ENCODE peak calls at places on chromosomes 12 and 14, in five cellular contexts. U is A549, I is GM12878, Z is HepG2, A is upper lobe of left lung. R is an unnamed sample.
A peak's percentile ranks its signal among the peaks of the same experiment; 100 is the strongest.

GRCh38 chr14:22737052-22737451 is 29.4 kb upstream of the OXA1L start:
- ATAC-seq in U (no peak), I (peak; percentile 98), Z (no peak), A (no peak), R (no peak)

GRCh38 chr12:15163001-15163400 is 58.2 kb downstream of the RERG start:
- ATAC-seq in U (no peak), I (no peak), Z (no peak), A (peak; percentile 20), R (no peak)

GRCh38 chr12:123950476-123951169 is 22.0 kb downstream of the CCDC92 start:
- ATAC-seq in U (no peak), I (no peak), Z (no peak), A (no peak), R (no peak)

GRCh38 chr12:10363665-10363921 is 26.2 kb downstream of the KLRK1 start:
- ATAC-seq in U (no peak), I (no peak), Z (no peak), A (no peak), R (no peak)

GRCh38 chr12:12689672-12690287 is 6.2 kb downstream of the GPR19 start:
- ATAC-seq in U (no peak), I (peak; percentile 68), Z (no peak), A (no peak), R (no peak)

GRCh38 chr12:119673634-119674033 is 5.7 kb downstream of the PRKAB1 start:
- ATAC-seq in U (no peak), I (no peak), Z (no peak), A (no peak), R (peak; percentile 80)

GRCh38 chr12:124359671-124360581 is 65.0 kb downstream of the RFLNA start:
- ATAC-seq in U (peak; percentile 8), I (no peak), Z (no peak), A (peak; percentile 61), R (peak; percentile 93)

GRCh38 chr14:23478109-23478698 is 8.7 kb downstream of the NGDN start:
- ATAC-seq in U (peak; percentile 70), I (peak; percentile 84), Z (peak; percentile 33), A (peak; percentile 79), R (no peak)

GRCh38 chr14:88841741-88842140 is 17.3 kb downstream of the TTC8 start:
- ATAC-seq in U (no peak), I (no peak), Z (no peak), A (no peak), R (no peak)

GRCh38 chr12:53552346-53553327 is 45.4 kb upstream of the NPFF start:
- ATAC-seq in U (no peak), I (no peak), Z (no peak), A (no peak), R (no peak)

GRCh38 chr12:51751657-51752056 is 96.9 kb downstream of the FIGNL2 start:
- ATAC-seq in U (no peak), I (no peak), Z (no peak), A (peak; percentile 80), R (peak; percentile 84)
- TF ChIP-seq EP300 in U (no peak), I (no peak), Z (no peak), A (no peak), R (no peak)

DNA sequence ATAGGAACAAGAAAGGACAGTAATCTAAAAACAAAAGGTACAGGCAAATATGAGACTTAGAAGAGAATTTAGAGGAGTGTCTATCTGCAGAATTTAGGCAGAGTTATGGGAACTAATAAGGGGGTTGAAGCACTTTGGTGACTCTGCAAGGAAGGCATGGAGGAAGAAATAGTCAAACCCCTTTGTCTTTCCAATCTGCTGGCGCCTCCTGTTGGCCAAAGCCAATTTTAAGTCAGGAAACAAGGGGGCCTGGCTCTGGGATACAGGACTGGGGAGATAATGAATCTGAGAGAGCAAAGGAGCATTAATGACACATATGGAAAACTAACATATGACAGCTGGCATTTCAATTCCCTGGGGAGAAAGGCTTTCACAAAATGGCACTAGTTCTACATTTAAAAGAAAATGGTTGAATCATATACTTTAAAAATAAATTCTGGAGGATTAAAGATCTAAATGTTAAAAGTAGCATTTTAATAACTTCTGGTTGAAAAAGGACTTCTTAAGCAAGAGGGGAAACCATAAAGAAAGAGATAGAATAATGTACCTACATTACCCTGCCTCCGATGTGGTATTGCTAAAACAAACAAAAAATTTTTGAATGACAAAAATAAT is 48.5 kb upstream of the CSRP2 start:
- ATAC-seq in U (no peak), I (peak; percentile 69), Z (peak; percentile 51), A (no peak), R (no peak)
- TF ChIP-seq CTCF in U (peak; percentile 33), I (peak; percentile 56), Z (peak; percentile 52), A (no peak), R (peak; percentile 48)

GRCh38 chr12:80698847-80699542 is 8.4 kb upstream of the MYF6 start:
- ATAC-seq in U (no peak), I (no peak), Z (no peak), A (no peak), R (no peak)
- TF ChIP-seq EP300 in U (no peak), I (no peak), Z (no peak), A (no peak), R (no peak)

GRCh38 chr12:93798279-93798678 is 121.1 kb downstream of the CRADD start:
- ATAC-seq in U (no peak), I (peak; percentile 50), Z (no peak), A (no peak), R (no peak)
- TF ChIP-seq CTCF in U (no peak), I (no peak), Z (no peak), A (no peak), R (no peak)

DNA sequence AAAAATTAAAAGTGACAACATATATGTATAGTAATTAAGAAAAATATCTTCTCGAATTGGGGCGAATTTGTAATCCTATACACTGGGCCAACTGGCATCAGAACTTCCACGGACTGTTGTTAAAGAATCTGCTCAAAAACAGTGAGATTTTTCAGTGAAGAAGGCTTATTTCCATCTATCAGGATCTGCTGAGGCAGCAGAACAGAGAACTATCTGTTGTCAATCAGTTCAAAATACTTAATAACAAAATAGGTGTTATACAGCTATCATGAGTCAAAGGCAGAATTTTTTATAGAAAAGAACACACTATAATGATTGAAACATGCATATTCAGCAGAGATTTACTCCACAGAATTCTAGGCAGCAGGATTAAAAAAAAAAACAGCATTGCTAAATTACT is 41.9 kb downstream of the IFNG-AS1 start:
- ATAC-seq in U (no peak), I (no peak), Z (no peak), A (no peak), R (no peak)
- TF ChIP-seq EP300 in U (no peak), I (no peak), Z (no peak), A (no peak), R (no peak)

DNA sequence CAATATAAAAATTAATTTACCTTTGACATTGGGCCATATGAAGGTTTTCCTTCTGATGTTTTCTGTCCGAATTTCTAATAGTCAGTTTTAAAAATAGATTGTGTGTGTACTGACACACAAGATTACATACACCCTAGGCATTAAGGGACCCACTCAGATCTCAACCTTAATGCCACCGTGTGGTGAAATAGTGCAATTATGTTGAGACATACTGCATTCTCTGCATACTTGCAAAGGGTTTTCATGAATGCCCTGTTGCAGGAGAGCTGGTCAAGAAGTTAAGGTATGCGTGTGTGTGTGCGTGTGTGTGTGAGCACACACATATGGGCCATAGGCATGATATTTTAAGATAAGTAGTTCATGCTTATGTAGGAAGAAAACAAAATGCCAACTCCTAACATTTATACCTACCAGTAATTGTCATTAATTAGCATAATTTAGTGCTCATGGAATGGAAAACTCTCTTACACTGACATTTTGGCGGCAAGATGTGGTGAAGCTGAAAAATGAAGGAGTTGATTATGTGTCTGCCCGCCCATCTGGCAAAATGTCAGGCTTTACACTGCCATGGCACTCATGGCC is 58.8 kb downstream of the PIK3C2G start:
- ATAC-seq in U (peak; percentile 96), I (peak; percentile 90), Z (peak; percentile 99), A (peak; percentile 69), R (no peak)
- TF ChIP-seq CTCF in U (peak; percentile 47), I (peak; percentile 42), Z (peak; percentile 73), A (no peak), R (peak; percentile 26)

GRCh38 chr14:100192672-100193416 is 33.4 kb upstream of the DEGS2 start:
- ATAC-seq in U (peak; percentile 99), I (peak; percentile 99), Z (peak; percentile 98), A (peak; percentile 100), R (peak; percentile 100)
- TF ChIP-seq EP300 in U (no peak), I (no peak), Z (peak; percentile 9), A (peak; percentile 4), R (no peak)

DNA sequence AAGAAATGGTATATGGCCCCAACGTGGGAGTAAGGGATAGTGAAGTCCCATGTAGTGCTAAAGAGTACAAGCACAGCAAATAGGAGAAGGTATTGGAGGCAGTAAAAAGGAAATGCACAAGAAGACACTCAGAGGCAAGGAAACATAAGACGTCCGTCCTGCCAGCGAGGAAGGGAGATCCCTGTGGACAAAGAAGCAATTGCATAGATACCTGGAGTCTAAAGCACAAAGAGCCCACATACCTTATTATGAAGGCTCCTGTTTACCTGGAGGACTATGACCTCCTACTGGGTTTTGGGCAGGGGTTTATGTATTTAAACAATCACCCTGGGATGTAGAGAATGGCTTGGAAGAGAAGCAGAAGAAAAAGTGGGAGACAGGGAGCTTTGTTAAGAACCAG is 341.2 kb upstream of the DCN start:
- ATAC-seq in U (no peak), I (no peak), Z (no peak), A (no peak), R (no peak)
- TF ChIP-seq CTCF in U (no peak), I (no peak), Z (no peak), A (no peak), R (no peak)